ENCODE peak calls at places on chromosomes 13 and 19, in ten cellular contexts. T is foreskin fibroblast, E is heart left ventricle, O is psoas muscle, Z is tibial artery, P is AG09309, N is right lobe of liver, F is Peyer's patch, Y is fibroblast of lung, S is transverse colon. M is an unnamed sample.

GRCh38 chr19:47274891-47275865 is 493 bp downstream of the INAFM1 start:
- DNase-seq in T (peak; percentile 58), E (peak; percentile 54), O (peak; percentile 39), Z (peak; percentile 80), P (no peak), N (no peak), F (peak; percentile 67), Y (no peak), S (peak; percentile 36), M (no peak)

GRCh38 chr13:99800951-99801350 is 170.6 kb downstream of the ZIC5 start:
- DNase-seq in T (no peak), E (no peak), O (no peak), Z (no peak), P (no peak), N (no peak), F (no peak), Y (no peak), S (no peak), M (no peak)

GRCh38 chr19:29478578-29479565 is 46.9 kb upstream of the VSTM2B start:
- DNase-seq in T (no peak), E (no peak), O (no peak), Z (no peak), P (no peak), N (no peak), F (no peak), Y (no peak), S (no peak), M (peak; percentile 35)

GRCh38 chr13:23984541-23984940 is 87.2 kb upstream of the C1QTNF9B start:
- DNase-seq in T (no peak), E (no peak), O (no peak), Z (no peak), P (no peak), N (no peak), F (no peak), Y (no peak), S (no peak), M (no peak)

GRCh38 chr13:48773531-48774275 is 120.0 kb downstream of the CYSLTR2 start:
- DNase-seq in T (peak; percentile 49), E (no peak), O (no peak), Z (no peak), P (no peak), N (no peak), F (no peak), Y (peak; percentile 47), S (no peak), M (no peak)

GRCh38 chr13:107576430-107576829 is 638.9 kb downstream of the LIG4 start:
- DNase-seq in T (no peak), E (no peak), O (no peak), Z (no peak), P (no peak), N (no peak), F (no peak), Y (no peak), S (no peak), M (no peak)

GRCh38 chr13:43023244-43023931 is at the start of gene DNAJC15:
- DNase-seq in T (peak; percentile 92), E (peak; percentile 91), O (peak; percentile 91), Z (peak; percentile 89), P (no peak), N (peak; percentile 69), F (peak; percentile 93), Y (peak; percentile 89), S (peak; percentile 86), M (peak; percentile 86)

GRCh38 chr19:57103573-57104277 is 16.1 kb upstream of the USP29 start:
- DNase-seq in T (peak; percentile 74), E (peak; percentile 58), O (peak; percentile 52), Z (peak; percentile 67), P (peak; percentile 40), N (no peak), F (peak; percentile 68), Y (peak; percentile 65), S (peak; percentile 29), M (peak; percentile 74)

GRCh38 chr13:79810671-79811070 is 329.7 kb downstream of the NDFIP2 start:
- DNase-seq in T (peak; percentile 62), E (no peak), O (no peak), Z (no peak), P (peak; percentile 29), N (no peak), F (no peak), Y (peak; percentile 3), S (no peak), M (peak; percentile 36)

GRCh38 chr13:100646871-100647270 is 27.7 kb downstream of the TMTC4 start:
- DNase-seq in T (no peak), E (no peak), O (no peak), Z (no peak), P (no peak), N (no peak), F (no peak), Y (no peak), S (no peak), M (no peak)

GRCh38 chr19:8333771-8334457 is 9.1 kb downstream of the KANK3 start:
- DNase-seq in T (no peak), E (no peak), O (no peak), Z (no peak), P (no peak), N (no peak), F (no peak), Y (no peak), S (no peak), M (no peak)

GRCh38 chr13:33318744-33319143 is 33.2 kb upstream of the STARD13 start:
- DNase-seq in T (peak; percentile 29), E (no peak), O (no peak), Z (no peak), P (no peak), N (no peak), F (no peak), Y (no peak), S (no peak), M (no peak)

GRCh38 chr13:101624210-101624922 is 171.9 kb downstream of the ITGBL1 start:
- DNase-seq in T (no peak), E (no peak), O (no peak), Z (no peak), P (no peak), N (no peak), F (no peak), Y (peak; percentile 51), S (no peak), M (peak; percentile 5)

DNA sequence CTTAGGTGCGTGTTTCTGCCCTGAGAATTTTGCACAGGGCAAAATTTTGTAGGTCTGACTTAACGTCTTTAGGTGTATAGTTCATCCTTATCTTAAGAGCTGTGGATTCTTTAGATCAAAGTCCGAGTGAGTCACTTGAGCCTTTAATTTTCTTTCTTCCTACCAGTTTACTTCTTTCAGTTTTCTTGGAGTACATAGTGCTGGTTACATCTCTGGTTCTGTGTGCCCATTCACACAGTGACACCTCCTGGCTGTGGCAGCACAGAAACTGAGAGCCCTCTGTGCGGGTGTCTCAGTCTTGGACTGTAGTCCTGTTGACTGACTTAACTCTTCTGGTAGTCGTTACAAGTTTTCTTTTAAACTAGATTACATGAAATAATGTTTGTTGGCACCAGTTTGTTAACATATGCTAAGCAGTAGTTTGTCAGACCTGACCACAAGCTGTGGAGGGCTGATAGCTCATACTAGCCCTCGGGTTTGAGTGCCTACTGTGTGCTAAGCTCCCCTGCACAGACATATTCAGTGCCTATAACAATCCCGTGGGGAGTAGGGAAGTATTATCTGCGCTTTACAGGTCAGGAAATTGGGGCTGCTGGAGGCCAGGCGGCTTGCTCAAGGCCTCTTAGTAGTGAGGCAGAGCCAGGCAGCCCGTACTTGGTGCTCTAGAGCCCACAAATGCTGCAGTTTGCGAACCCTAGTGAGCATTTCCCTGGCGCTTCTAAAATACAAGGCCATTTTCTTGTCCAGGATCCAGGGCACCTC is 1.6 kb downstream of the GATAD2A start:
- DNase-seq in T (peak; percentile 60), E (no peak), O (no peak), Z (no peak), P (no peak), N (peak; percentile 39), F (peak; percentile 80), Y (peak; percentile 55), S (peak; percentile 74), M (peak; percentile 74)
- TF ChIP-seq CTCF in T (peak; percentile 29), E (peak; percentile 25), O (peak; percentile 34), Z (peak; percentile 33), P (peak; percentile 50), N (peak; percentile 43), F (peak; percentile 69), Y (peak; percentile 37), S (peak; percentile 59), M (peak; percentile 31)

DNA sequence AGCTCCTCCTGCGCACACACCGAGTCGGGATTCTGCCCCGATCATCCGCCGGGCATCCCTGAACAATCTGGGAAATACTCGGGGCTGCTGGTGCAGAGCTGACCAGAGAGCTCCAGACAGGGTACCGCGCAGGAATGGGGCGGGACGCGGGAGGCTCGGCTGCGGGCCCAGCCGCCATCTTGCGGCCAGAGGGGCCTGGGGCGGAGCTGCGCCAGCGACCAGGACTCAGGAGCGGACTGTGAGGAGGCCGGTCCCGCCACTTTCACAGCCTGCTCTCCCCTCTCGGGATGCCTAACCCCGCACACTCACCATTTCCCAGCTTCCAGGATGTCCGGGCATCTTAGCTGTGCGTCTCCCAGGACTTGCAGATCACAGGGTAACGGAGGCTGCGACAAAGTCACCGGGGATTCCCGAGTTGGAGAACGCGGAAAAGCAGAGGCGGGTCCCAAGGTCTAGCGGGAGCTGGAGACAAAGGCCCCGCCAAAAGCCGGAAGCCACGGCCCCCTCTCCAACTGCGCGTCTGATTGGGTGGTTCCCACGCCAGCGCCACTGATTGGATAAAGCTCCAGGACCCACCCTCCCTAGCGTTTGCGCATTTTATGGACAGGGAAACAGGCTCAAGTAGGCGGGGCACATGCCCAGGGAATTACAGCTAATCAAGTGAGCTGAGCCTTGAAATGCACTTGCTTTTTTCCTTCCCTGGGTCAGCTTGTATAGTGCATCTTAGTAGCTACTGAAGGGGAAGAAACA is 15.8 kb upstream of the ZNF43 start:
- DNase-seq in T (peak; percentile 97), E (peak; percentile 97), O (peak; percentile 93), Z (peak; percentile 98), P (peak; percentile 78), N (peak; percentile 83), F (peak; percentile 97), Y (peak; percentile 94), S (peak; percentile 94), M (peak; percentile 81)
- H3K4me3 ChIP-seq in T (peak overlapping the region; percentile 98), E (peak overlapping the region; percentile 91), O (peak overlapping the region; percentile 80), Z (peak overlapping the region; percentile 77), P (peak overlapping the region; percentile 83), N (peak overlapping the region; percentile 57), F (peak overlapping the region; percentile 83), Y (peak overlapping the region; percentile 85), S (peak overlapping the region; percentile 73), M (peak overlapping the region; percentile 45)

GRCh38 chr19:4866595-4867424 is 657 bp downstream of the PLIN3 start:
- DNase-seq in T (peak; percentile 80), E (peak; percentile 71), O (peak; percentile 64), Z (peak; percentile 84), P (no peak), N (peak; percentile 78), F (peak; percentile 82), Y (peak; percentile 44), S (peak; percentile 68), M (peak; percentile 65)
- TF ChIP-seq CTCF in T (no peak), E (no peak), O (no peak), Z (no peak), P (no peak), N (no peak), F (no peak), Y (no peak), S (no peak), M (no peak)

DNA sequence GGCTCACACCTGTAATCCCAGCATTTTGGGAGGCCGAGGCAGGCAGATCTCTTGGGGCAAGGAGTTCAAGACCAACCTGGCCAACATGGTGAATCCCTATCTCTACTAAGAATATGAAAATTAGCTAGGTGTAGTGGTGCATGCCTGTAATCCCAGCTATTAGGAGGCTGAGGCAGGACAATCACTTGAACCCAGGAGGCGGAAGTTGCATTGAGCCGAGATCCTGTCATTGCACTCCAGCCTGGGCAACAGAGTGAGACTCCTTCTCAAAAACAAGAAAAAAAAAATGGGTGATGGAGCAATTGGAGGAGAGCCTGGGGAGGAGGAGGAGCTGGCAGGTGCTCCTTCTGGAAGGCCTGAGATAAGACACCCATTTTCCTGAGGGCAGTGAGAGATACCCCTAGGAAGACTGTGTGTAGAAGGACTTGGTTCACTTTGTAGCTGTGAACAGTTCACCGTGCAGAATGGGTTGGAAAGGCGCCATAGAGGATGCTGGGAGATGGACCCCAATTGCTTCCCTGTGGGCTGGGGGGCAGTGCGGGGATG is 8.7 kb upstream of the CARM1 start:
- DNase-seq in T (no peak), E (no peak), O (no peak), Z (no peak), P (no peak), N (no peak), F (no peak), Y (no peak), S (no peak), M (no peak)
- H3K4me3 ChIP-seq in T (no peak overlapping the region), E (peak overlapping the region; percentile 13), O (no peak overlapping the region), Z (peak overlapping the region; percentile 17), P (no peak overlapping the region), N (no peak overlapping the region), F (no peak overlapping the region), Y (no peak overlapping the region), S (no peak overlapping the region), M (no peak overlapping the region)

M was measured in GM12865.